ENCODE peak calls at places on chromosomes 2 and 18, in six cellular contexts. L is IMR-90, C is H9, N is mesenchymal stem cell, E is trophoblast cell, X is H1. U is an unnamed sample.
A peak's percentile ranks its signal among the peaks of the same experiment; 100 is the strongest.

GRCh38 chr2:213733893-213734292 is 449.6 kb downstream of the SPAG16 start:
- DNase-seq in C (no peak), X (no peak), L (no peak), E (no peak), N (no peak), U (no peak)

GRCh38 chr2:191728710-191729597 is 51.0 kb downstream of the NABP1 start:
- DNase-seq in X (no peak), C (no peak), E (no peak), L (peak; percentile 49), N (no peak), U (no peak)

GRCh38 chr2:74690571-74690970 is 36.5 kb downstream of the SEMA4F start:
- DNase-seq in N (peak; percentile 72), L (peak; percentile 71), C (no peak), E (peak; percentile 49), X (no peak), U (peak; percentile 56)

GRCh38 chr2:196696423-196697073 is 57.0 kb downstream of the CCDC150 start:
- DNase-seq in C (no peak), E (peak; percentile 14), N (peak; percentile 74), X (no peak), L (peak; percentile 84), U (no peak)

GRCh38 chr18:56748698-56749268 is 97.6 kb downstream of the WDR7 start:
- DNase-seq in E (peak; percentile 2), X (no peak), N (peak; percentile 57), C (no peak), L (peak; percentile 57), U (peak; percentile 29)

GRCh38 chr2:119327431-119327830 is 39.2 kb downstream of the C2orf76 start:
- DNase-seq in E (no peak), C (no peak), L (no peak), N (no peak), X (no peak), U (no peak)

GRCh38 chr18:78734614-78734945 is 245.0 kb upstream of the SALL3 start:
- DNase-seq in C (no peak), X (no peak), N (no peak), L (no peak), E (no peak), U (no peak)

GRCh38 chr2:240460781-240461431 is 25.4 kb downstream of the GPC1 start:
- DNase-seq in L (no peak), E (no peak), N (no peak), C (peak; percentile 22), X (no peak), U (no peak)

GRCh38 chr2:32464441-32464840 is 107.6 kb downstream of the BIRC6 start:
- DNase-seq in X (no peak), C (no peak), L (peak; percentile 17), N (no peak), E (no peak), U (no peak)

GRCh38 chr18:34870916-34871315 is 160.8 kb downstream of the DTNA start:
- DNase-seq in E (no peak), C (no peak), X (no peak), N (no peak), L (no peak), U (no peak)

GRCh38 chr2:127431408-127432023 is 13.3 kb downstream of the PROC start:
- DNase-seq in L (no peak), N (no peak), X (no peak), C (no peak), E (no peak), U (no peak)

GRCh38 chr2:130829020-130829419 is 7.7 kb upstream of the ARHGEF4 start:
- DNase-seq in X (no peak), N (no peak), C (no peak), L (peak; percentile 57), E (peak; percentile 63), U (no peak)

GRCh38 chr2:121778736-121779487 is 23.5 kb downstream of the TSN start:
- DNase-seq in N (no peak), C (no peak), L (no peak), X (no peak), E (peak; percentile 81), U (no peak)

GRCh38 chr2:140643761-140644187 is 1487.0 kb downstream of the LRP1B start:
- DNase-seq in L (peak; percentile 53), C (no peak), N (peak; percentile 66), E (no peak), X (no peak), U (no peak)

GRCh38 chr2:236070236-236070635 is 98.0 kb downstream of the GBX2 start:
- DNase-seq in L (no peak), X (no peak), E (no peak), C (no peak), N (no peak), U (no peak)

GRCh38 chr2:205675861-205676516 is 6.3 kb upstream of the NRP2 start:
- DNase-seq in N (peak; percentile 79), C (no peak), E (no peak), L (peak; percentile 85), X (no peak), U (peak; percentile 59)

GRCh38 chr2:71466301-71467179 is 13.2 kb downstream of the DYSF start:
- DNase-seq in E (peak; percentile 30), L (no peak), N (peak; percentile 46), X (no peak), C (peak; percentile 62), U (peak; percentile 54)

GRCh38 chr2:207970138-207970824 is 55.0 kb downstream of the PLEKHM3 start:
- DNase-seq in N (no peak), L (no peak), X (peak; percentile 64), E (no peak), C (no peak), U (peak; percentile 96)

GRCh38 chr2:3076848-3077735 is 300.5 kb downstream of the EIPR1 start:
- DNase-seq in E (no peak), C (no peak), N (no peak), X (no peak), L (no peak), U (no peak)

GRCh38 chr18:75455249-75456183 is 28.0 kb upstream of the SMIM21 start:
- DNase-seq in C (peak; percentile 49), L (peak; percentile 18), X (peak; percentile 13), N (peak; percentile 27), E (no peak), U (peak; percentile 23)

GRCh38 chr18:22185298-22185697 is 15.9 kb downstream of the GATA6 start:
- DNase-seq in X (no peak), E (no peak), L (no peak), N (no peak), C (peak; percentile 58), U (no peak)

GRCh38 chr2:215031330-215031729 is 107.1 kb downstream of the ABCA12 start:
- DNase-seq in E (peak; percentile 37), C (no peak), X (no peak), N (no peak), L (no peak), U (no peak)

GRCh38 chr2:100524331-100524730 is 38.5 kb upstream of the PDCL3 start:
- DNase-seq in E (no peak), C (no peak), X (no peak), N (no peak), L (peak; percentile 58), U (no peak)

GRCh38 chr2:200091126-200091525 is 135.7 kb downstream of the MAIP1 start:
- DNase-seq in E (no peak), X (no peak), C (no peak), L (no peak), N (no peak), U (no peak)

GRCh38 chr2:74865770-74866674 is 32.1 kb downstream of the HK2 start:
- DNase-seq in X (no peak), C (no peak), N (no peak), E (no peak), L (no peak), U (no peak)

GRCh38 chr2:140454717-140455116 is 1674.5 kb upstream of the NXPH2 start:
- DNase-seq in E (no peak), N (peak; percentile 86), L (peak; percentile 76), X (no peak), C (no peak), U (no peak)

GRCh38 chr2:237084444-237084843 is 1.2 kb upstream of the COPS8 start:
- DNase-seq in E (no peak), L (no peak), N (no peak), X (no peak), C (no peak), U (no peak)

GRCh38 chr2:237083026-237083425 is 2.7 kb upstream of the COPS8 start:
- DNase-seq in C (no peak), E (no peak), N (no peak), L (no peak), X (no peak), U (no peak)

GRCh38 chr2:237090906-237091305 is 5.2 kb downstream of the COPS8 start:
- DNase-seq in C (no peak), N (peak; percentile 37), X (no peak), E (no peak), L (peak; percentile 37), U (no peak)

GRCh38 chr2:237081596-237081995 is 4.1 kb upstream of the COPS8 start:
- DNase-seq in X (no peak), C (no peak), L (peak; percentile 19), E (no peak), N (no peak), U (no peak)

DNA sequence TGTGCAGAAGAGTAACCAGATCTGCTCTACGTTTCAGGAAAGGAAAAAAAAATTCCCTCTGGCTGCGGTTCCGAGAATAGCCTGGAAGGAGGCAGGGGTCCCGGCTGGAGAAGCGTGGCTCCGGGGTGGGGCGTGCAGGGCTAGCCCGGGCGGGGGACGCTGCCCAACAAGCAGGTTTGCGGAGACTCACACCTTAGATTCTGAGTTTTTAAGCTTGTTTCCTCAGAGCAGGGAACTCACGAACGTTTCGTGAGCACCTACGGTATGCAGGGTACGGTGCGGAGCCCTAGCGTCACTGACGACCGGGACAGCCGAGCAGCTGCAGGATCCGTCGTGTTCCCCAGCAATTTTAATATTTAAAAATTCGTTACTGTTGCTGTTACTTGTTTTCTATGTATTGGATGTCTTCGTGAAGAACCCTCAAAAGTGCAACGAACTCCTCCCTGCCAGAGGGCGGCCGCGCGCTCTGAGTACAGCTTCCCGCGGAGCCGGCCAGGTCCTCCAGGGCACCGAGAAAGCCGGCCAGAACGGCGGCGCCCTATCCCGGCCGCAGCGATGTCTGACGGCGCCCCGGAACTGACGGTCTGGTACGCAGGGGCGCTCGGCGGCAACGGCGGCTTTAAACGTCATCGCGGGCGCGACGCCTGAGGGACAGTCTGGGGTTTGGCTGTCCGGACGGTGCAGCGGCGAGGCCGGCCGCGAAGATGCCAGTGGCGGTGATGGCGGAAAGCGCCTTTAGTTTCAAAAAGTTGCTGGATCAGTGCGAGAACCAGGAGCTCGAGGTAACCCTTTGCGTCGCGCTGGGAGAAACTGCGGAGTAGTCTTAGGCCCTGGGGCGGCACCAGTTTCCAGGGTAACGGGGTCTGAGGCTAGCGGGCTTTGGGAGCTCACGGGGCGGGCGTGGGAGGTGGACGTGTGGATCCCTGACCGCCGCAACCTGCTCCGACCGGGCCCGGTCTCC is at the start of gene COPS8:
- DNase-seq in X (peak; percentile 68), E (peak; percentile 94), L (peak; percentile 91), N (peak; percentile 96), C (peak; percentile 93), U (peak; percentile 90)
- H3K4me1 ChIP-seq in X (no peaks in the 10 kb centered on the region), E (no peaks in the 10 kb centered on the region), L (no peaks in the 10 kb centered on the region), N (peaks cover 5% of the 10 kb centered on the region), C (no peaks in the 10 kb centered on the region), U (peaks cover 2% of the 10 kb centered on the region)

GRCh38 chr18:65343571-65343970 is 407.2 kb upstream of the CDH7 start:
- DNase-seq in C (no peak), L (no peak), E (no peak), N (no peak), X (no peak), U (no peak)
- H4K91ac ChIP-seq in C (no peak overlapping the region), L (no peak overlapping the region), E (no peak overlapping the region), N (no peak overlapping the region), X (no peak overlapping the region), U (no peak overlapping the region)

GRCh38 chr2:172438064-172438421 is 10.7 kb downstream of the ITGA6 start:
- DNase-seq in C (no peak), X (no peak), E (peak; percentile 40), N (no peak), L (peak; percentile 22), U (no peak)
- H3K4me1 ChIP-seq in C (peaks cover 38% of the 10 kb centered on the region), X (peaks cover 39% of the 10 kb centered on the region), E (no peaks in the 10 kb centered on the region), N (peaks cover 20% of the 10 kb centered on the region), L (peaks cover 11% of the 10 kb centered on the region), U (peaks cover 12% of the 10 kb centered on the region)

GRCh38 chr2:142307716-142308115 is 176.9 kb upstream of the LRP1B start:
- DNase-seq in X (no peak), N (no peak), C (no peak), L (no peak), E (no peak), U (no peak)
- H4K91ac ChIP-seq in X (no peak overlapping the region), N (no peak overlapping the region), C (no peak overlapping the region), L (no peak overlapping the region), E (no peak overlapping the region), U (no peak overlapping the region)